ENCODE peak calls at places on chromosome 12, in seven cellular contexts. M is naive thymus-derived CD4-positive, alpha-beta T cell; H is prostate gland; J is nephron progenitor cell; B is progenitor cell of endocrine pancreas; T is AG09309; S is C1 segment of cervical spinal cord. U is an unnamed sample.

GRCh38 chr12:55446334-55446733 is 2.5 kb downstream of the OR6C2 start:
- DNase-seq in T (no peak), M (no peak), J (no peak), H (no peak), B (no peak), S (no peak), U (no peak)

GRCh38 chr12:54991161-54991991 is 6.8 kb upstream of the TESPA1 start:
- DNase-seq in T (no peak), J (no peak), S (no peak), M (peak; percentile 41), B (no peak), H (no peak), U (no peak)

GRCh38 chr12:72072613-72073212 is 134.1 kb downstream of the TPH2 start:
- DNase-seq in B (no peak), T (no peak), H (no peak), M (no peak), S (no peak), J (no peak), U (no peak)

GRCh38 chr12:101490286-101490920 is 15.3 kb downstream of the SPIC start:
- DNase-seq in T (no peak), J (peak; percentile 14), B (no peak), M (no peak), H (peak; percentile 36), S (no peak), U (peak; percentile 43)

GRCh38 chr12:14275886-14276285 is 89.6 kb upstream of the ATF7IP start:
- DNase-seq in B (no peak), M (no peak), S (no peak), H (no peak), J (no peak), T (no peak), U (no peak)

GRCh38 chr12:10967409-10967808 is 19.3 kb downstream of the TAS2R50 start:
- DNase-seq in T (peak; percentile 59), B (no peak), M (no peak), J (no peak), S (no peak), H (no peak), U (no peak)

GRCh38 chr12:124399622-124400021 is 104.7 kb downstream of the RFLNA start:
- DNase-seq in B (no peak), H (no peak), J (peak; percentile 63), M (peak; percentile 34), T (no peak), S (no peak), U (no peak)

GRCh38 chr12:59742831-59743230 is 147.0 kb downstream of the SLC16A7 start:
- DNase-seq in T (peak; percentile 25), S (no peak), B (no peak), H (no peak), M (no peak), J (no peak), U (no peak)

GRCh38 chr12:90366286-90366685 is 588.7 kb downstream of the CCER1 start:
- DNase-seq in B (no peak), J (no peak), T (peak; percentile 69), M (no peak), S (no peak), H (no peak), U (no peak)